ENCODE peak calls at places on chromosomes 12 and 14, in four cellular contexts. C, D, S and V are unnamed samples.

GRCh38 chr12:8709124-8709830 is 11.5 kb downstream of the RIMKLB start:
- DNase-seq in D (no peak), C (no peak), S (no peak), V (no peak)

GRCh38 chr12:22215467-22216253 is 118.8 kb downstream of the ST8SIA1 start:
- DNase-seq in D (no peak), C (no peak), S (no peak), V (no peak)

GRCh38 chr12:9091933-9092598 is 23.7 kb downstream of the A2M start:
- DNase-seq in C (peak; percentile 18), S (no peak), D (no peak), V (no peak)

GRCh38 chr14:24071836-24072420 is 566 bp downstream of the CPNE6 start:
- DNase-seq in S (no peak), C (no peak), D (no peak), V (no peak)

GRCh38 chr14:74856366-74856765 is 19.6 kb downstream of the PROX2 start:
- DNase-seq in C (no peak), S (no peak), D (no peak), V (no peak)

GRCh38 chr14:79638647-79639266 is 572.5 kb downstream of the DIO2 start:
- DNase-seq in D (no peak), C (no peak), S (peak; percentile 54), V (no peak)

GRCh38 chr14:61147369-61147897 is 133.7 kb downstream of the TMEM30B start:
- DNase-seq in S (no peak), D (no peak), C (no peak), V (peak; percentile 61)

GRCh38 chr12:3278681-3279414 is 201.7 kb downstream of the TSPAN9 start:
- DNase-seq in C (no peak), D (no peak), S (no peak), V (no peak)

GRCh38 chr14:54796961-54797360 is 105.7 kb downstream of the GCH1 start:
- DNase-seq in C (no peak), S (no peak), D (no peak), V (peak; percentile 58)

GRCh38 chr14:89058707-89059106 is 234.3 kb downstream of the TTC8 start:
- DNase-seq in S (no peak), C (no peak), D (no peak), V (no peak)

GRCh38 chr12:21296751-21297406 is 37.8 kb downstream of the SLCO1A2 start:
- DNase-seq in C (peak; percentile 5), D (no peak), S (no peak), V (no peak)

GRCh38 chr12:64082866-64083268 is 139.2 kb downstream of the KICS2 start:
- DNase-seq in S (no peak), C (no peak), D (no peak), V (no peak)

GRCh38 chr12:5989621-5990020 is 44.6 kb upstream of the ANO2 start:
- DNase-seq in D (no peak), S (no peak), C (no peak), V (no peak)

GRCh38 chr12:5988659-5989116 is 43.6 kb upstream of the ANO2 start:
- DNase-seq in C (peak; percentile 89), D (peak; percentile 18), S (peak; percentile 84), V (peak; percentile 20)

GRCh38 chr12:5985471-5985870 is 40.4 kb upstream of the ANO2 start:
- DNase-seq in D (no peak), C (no peak), S (no peak), V (no peak)

GRCh38 chr12:5988088-5988487 is 43.0 kb upstream of the ANO2 start:
- DNase-seq in D (no peak), S (no peak), C (peak; percentile 68), V (no peak)

GRCh38 chr12:5987573-5987972 is 42.5 kb upstream of the ANO2 start:
- DNase-seq in C (no peak), S (no peak), D (no peak), V (no peak)
- H3K4me3 ChIP-seq in C (no peak overlapping the region), S (no peak overlapping the region), D (no peak overlapping the region), V (no peak overlapping the region)

GRCh38 chr14:58149196-58149595 is 2.8 kb downstream of the ARMH4 start:
- DNase-seq in S (no peak), D (no peak), C (peak; percentile 57), V (no peak)

GRCh38 chr14:58150243-58150805 is 1.7 kb downstream of the ARMH4 start:
- DNase-seq in S (no peak), D (no peak), C (no peak), V (no peak)

GRCh38 chr14:58151701-58152568 is at the start of gene ARMH4:
- DNase-seq in D (peak; percentile 35), C (peak; percentile 95), S (peak; percentile 88), V (no peak)

GRCh38 chr14:58152569-58152857 is 500 bp upstream of the ARMH4 start:
- DNase-seq in S (no peak), C (no peak), D (no peak), V (no peak)

GRCh38 chr14:58151264-58151700 is 731 bp downstream of the ARMH4 start:
- DNase-seq in D (no peak), C (peak; percentile 50), S (no peak), V (no peak)
- H3K4me3 ChIP-seq in D (peak overlapping the region; percentile 74), C (peak overlapping the region; percentile 76), S (peak overlapping the region; percentile 87), V (peak overlapping the region; percentile 78)

GRCh38 chr14:104798300-104799238 is 2.3 kb upstream of the ZBTB42 start:
- DNase-seq in C (no peak), S (no peak), D (no peak), V (no peak)

GRCh38 chr14:104797112-104798044 is 1.8 kb upstream of the AKT1 start:
- DNase-seq in D (no peak), S (peak; percentile 73), C (peak; percentile 78), V (no peak)

GRCh38 chr14:104800600-104801283 is at the start of gene ZBTB42:
- DNase-seq in D (peak; percentile 60), S (peak; percentile 75), C (peak; percentile 94), V (no peak)

GRCh38 chr14:104799657-104800599 is 973 bp upstream of the ZBTB42 start:
- DNase-seq in C (peak; percentile 97), D (peak; percentile 72), S (peak; percentile 93), V (no peak)

GRCh38 chr14:104799239-104799599 is 1.7 kb upstream of the ZBTB42 start:
- DNase-seq in S (no peak), D (no peak), C (no peak), V (no peak)
- H3K4me3 ChIP-seq in S (no peak overlapping the region), D (no peak overlapping the region), C (peak overlapping the region; percentile 71), V (no peak overlapping the region)

GRCh38 chr14:68199465-68200145 is 380.0 kb downstream of the RAD51B start:
- DNase-seq in C (peak; percentile 46), S (no peak), D (no peak), V (no peak)
- H3K4me3 ChIP-seq in C (no peak overlapping the region), S (no peak overlapping the region), D (no peak overlapping the region), V (no peak overlapping the region)